ENCODE peak calls at places on chromosome 3, in nine cellular contexts. P is SK-N-MC; S is left cardiac atrium; Z is NB4; B is ELR; H is left ventricle myocardium inferior; O is hepatic stellate cell; X is stimulated activated effector memory CD8-positive, alpha-beta T cell treated with anti-CD3 and anti-CD28 coated beads, Interleukin-12 subunit alpha, Interleukin-12 subunit beta, amount 100 ng/mL, for 72 hours; J is GM13977. C is an unnamed sample.

GRCh38 chr3:81910244-81910852 is 148.9 kb upstream of the GBE1 start:
- DNase-seq in J (peak; percentile 3), X (no peak), S (no peak), Z (peak; percentile 55), P (no peak), H (no peak), O (peak; percentile 5), B (peak; percentile 60), C (peak; percentile 2)

GRCh38 chr3:172666873-172667694 is 43.8 kb downstream of the NCEH1 start:
- DNase-seq in B (peak; percentile 90), H (peak; percentile 54), J (peak; percentile 63), X (peak; percentile 88), Z (peak; percentile 83), O (peak; percentile 59), P (peak; percentile 70), S (peak; percentile 74), C (peak; percentile 59)

GRCh38 chr3:72270072-72270611 is 485.2 kb upstream of the PROK2 start:
- DNase-seq in B (peak; percentile 83), H (peak; percentile 86), X (no peak), S (peak; percentile 91), Z (peak; percentile 89), J (no peak), P (no peak), O (peak; percentile 87), C (peak; percentile 89)

GRCh38 chr3:71497367-71497925 is 86.1 kb downstream of the FOXP1 start:
- DNase-seq in Z (no peak), J (no peak), S (no peak), P (no peak), X (no peak), O (no peak), B (no peak), H (no peak), C (no peak)

GRCh38 chr3:40200754-40201316 is 108.7 kb upstream of the EIF1B start:
- DNase-seq in S (no peak), B (peak; percentile 10), H (no peak), J (no peak), P (no peak), O (no peak), X (peak; percentile 23), Z (no peak), C (no peak)

GRCh38 chr3:157832588-157832987 is 273.6 kb downstream of the SHOX2 start:
- DNase-seq in B (peak; percentile 24), S (no peak), P (no peak), J (no peak), H (no peak), Z (no peak), O (no peak), X (no peak), C (no peak)

GRCh38 chr3:13137808-13138565 is 64.8 kb upstream of the IQSEC1 start:
- DNase-seq in H (no peak), X (no peak), S (no peak), P (no peak), O (no peak), J (no peak), B (no peak), Z (no peak), C (no peak)

GRCh38 chr3:184154909-184155643 is at the start of gene DVL3:
- DNase-seq in B (peak; percentile 64), Z (peak; percentile 78), J (peak; percentile 93), O (peak; percentile 73), H (peak; percentile 78), P (no peak), X (peak; percentile 75), S (peak; percentile 73), C (peak; percentile 71)

GRCh38 chr3:143849854-143850549 is 1.7 kb upstream of the SLC9A9 start:
- DNase-seq in B (peak; percentile 49), Z (no peak), X (no peak), O (peak; percentile 22), P (peak; percentile 76), S (no peak), H (no peak), J (no peak), C (no peak)

GRCh38 chr3:47475029-47475569 is 642 bp downstream of the SCAP start:
- DNase-seq in P (no peak), H (no peak), J (no peak), X (no peak), S (no peak), B (peak; percentile 36), Z (no peak), O (peak; percentile 24), C (no peak)

GRCh38 chr3:113002676-113003075 is 11.9 kb downstream of the GTPBP8 start:
- DNase-seq in B (peak; percentile 42), P (no peak), J (no peak), Z (no peak), S (no peak), X (peak; percentile 62), O (no peak), H (no peak), C (no peak)

GRCh38 chr3:196643201-196643749 is 3.8 kb downstream of the NRROS start:
- DNase-seq in S (no peak), J (peak; percentile 86), P (no peak), B (no peak), Z (peak; percentile 93), H (no peak), O (no peak), X (no peak), C (no peak)

GRCh38 chr3:12590096-12590495 is 33.2 kb downstream of the MKRN2 start:
- DNase-seq in O (no peak), B (no peak), Z (peak; percentile 51), P (no peak), X (no peak), S (no peak), H (no peak), J (no peak), C (no peak)

GRCh38 chr3:10822708-10823515 is 6.9 kb downstream of the SLC6A11 start:
- DNase-seq in O (no peak), P (no peak), J (no peak), S (no peak), Z (no peak), B (no peak), H (no peak), X (no peak), C (no peak)

GRCh38 chr3:170848294-170848917 is 21.6 kb downstream of the RPL22L1 start:
- DNase-seq in Z (no peak), X (no peak), B (peak; percentile 67), O (peak; percentile 13), P (no peak), J (no peak), S (no peak), H (no peak), C (no peak)

GRCh38 chr3:140323561-140323960 is 354.3 kb upstream of the TRIM42 start:
- DNase-seq in P (no peak), B (no peak), O (no peak), Z (no peak), X (no peak), J (no peak), H (no peak), S (no peak), C (no peak)

GRCh38 chr3:134232976-134233375 is 17.7 kb downstream of the RYK start:
- DNase-seq in B (no peak), P (no peak), O (no peak), X (no peak), H (no peak), Z (no peak), J (no peak), S (no peak), C (no peak)

GRCh38 chr3:128488995-128489859 is 3.8 kb downstream of the GATA2 start:
- DNase-seq in H (peak; percentile 57), O (no peak), P (no peak), S (peak; percentile 80), Z (no peak), B (peak; percentile 81), X (peak; percentile 65), J (no peak), C (no peak)

GRCh38 chr3:161508852-161509477 is 12.4 kb downstream of the OTOL1 start:
- DNase-seq in X (no peak), P (peak; percentile 68), H (no peak), S (no peak), Z (peak; percentile 7), O (no peak), J (peak; percentile 11), B (peak; percentile 53), C (no peak)

GRCh38 chr3:183122257-183122932 is 23.1 kb upstream of the MCCC1 start:
- DNase-seq in B (peak; percentile 73), Z (peak; percentile 58), P (peak; percentile 55), S (no peak), H (no peak), X (no peak), O (peak; percentile 55), J (peak; percentile 62), C (no peak)

GRCh38 chr3:72969766-72970165 is 26.8 kb upstream of the PPP4R2 start:
- DNase-seq in P (no peak), S (no peak), J (no peak), H (no peak), Z (no peak), X (no peak), B (no peak), O (no peak), C (no peak)

GRCh38 chr3:141345528-141345927 is 22.8 kb upstream of the ZBTB38 start:
- DNase-seq in O (no peak), S (no peak), J (no peak), B (no peak), X (no peak), H (no peak), P (no peak), Z (no peak), C (no peak)

GRCh38 chr3:24137958-24138875 is 193.1 kb downstream of the NR1D2 start:
- DNase-seq in Z (no peak), H (no peak), B (no peak), X (no peak), O (no peak), S (no peak), J (no peak), P (no peak), C (no peak)

GRCh38 chr3:115766587-115767492 is 143.5 kb downstream of the GAP43 start:
- DNase-seq in H (no peak), S (no peak), O (no peak), X (no peak), Z (no peak), B (peak; percentile 71), J (no peak), P (no peak), C (no peak)

GRCh38 chr3:191051037-191051436 is 148.0 kb upstream of the OSTN start:
- DNase-seq in S (no peak), X (no peak), B (peak; percentile 62), H (no peak), O (peak; percentile 6), Z (peak; percentile 26), P (peak; percentile 61), J (peak; percentile 19), C (no peak)

GRCh38 chr3:14716593-14716992 is 41.7 kb downstream of the C3orf20 start:
- DNase-seq in O (no peak), J (no peak), X (no peak), S (no peak), H (no peak), P (no peak), B (peak; percentile 32), Z (no peak), C (no peak)

GRCh38 chr3:10004506-10004905 is 17.9 kb upstream of the EMC3 start:
- DNase-seq in P (no peak), X (no peak), Z (no peak), S (no peak), J (no peak), H (no peak), O (no peak), B (no peak), C (no peak)

GRCh38 chr3:158053386-158053785 is 52.8 kb downstream of the SHOX2 start:
- DNase-seq in P (no peak), S (no peak), X (no peak), O (no peak), H (no peak), B (no peak), Z (no peak), J (no peak), C (no peak)

GRCh38 chr3:58617338-58617761 is 40.2 kb upstream of the FAM107A start:
- DNase-seq in S (no peak), X (no peak), P (no peak), H (peak; percentile 62), B (no peak), J (no peak), Z (no peak), O (no peak), C (peak; percentile 62)

GRCh38 chr3:181839915-181840295 is 128.2 kb downstream of the SOX2 start:
- DNase-seq in X (no peak), H (no peak), O (no peak), B (no peak), P (no peak), J (no peak), S (no peak), Z (no peak), C (no peak)

GRCh38 chr3:12237912-12238650 is 50.8 kb upstream of the PPARG start:
- DNase-seq in J (no peak), H (no peak), Z (no peak), B (peak; percentile 33), P (no peak), X (no peak), S (no peak), O (no peak), C (no peak)